ENCODE peak calls at places on chromosomes 1 and 21, in ten cellular contexts. J is ELF-1, Z is GM20000, X is GM23248, D is B cell, Y is myocyte, K is T follicular helper cell, T is astrocyte of the hippocampus, M is astrocyte of the spinal cord, L is NCI-H1694 treated with DMSO at 0.1 percent for 48 hours. Q is an unnamed sample.

GRCh38 chr1:52139817-52140540 is 1.9 kb upstream of the ZFYVE9 start:
- DNase-seq in J (no peak), Z (peak), X (peak), D (no peak), Y (peak), K (no peak), T (peak), M (peak), L (no peak), Q (no peak)

GRCh38 chr1:156706647-156707008 is 1.2 kb upstream of the CRABP2 start:
- DNase-seq in J (peak), Z (no peak), X (peak), D (peak), Y (no peak), K (no peak), T (no peak), M (peak), L (no peak), Q (peak)

GRCh38 chr1:1759456-1760344 is 18.6 kb downstream of the NADK start:
- DNase-seq in J (no peak), Z (no peak), X (no peak), D (peak), Y (peak), K (no peak), T (no peak), M (no peak), L (no peak), Q (no peak)

GRCh38 chr1:245156736-245157505 is 2.1 kb downstream of the KIF26B start:
- DNase-seq in J (peak), Z (peak), X (peak), D (no peak), Y (no peak), K (no peak), T (peak), M (peak), L (no peak), Q (peak)

GRCh38 chr1:39566441-39567137 is 10.0 kb downstream of the PABPC4 start:
- DNase-seq in J (no peak), Z (no peak), X (no peak), D (no peak), Y (no peak), K (no peak), T (no peak), M (no peak), L (no peak), Q (no peak)

GRCh38 chr1:245896258-245896657 is 610.8 kb downstream of the SMYD3 start:
- DNase-seq in J (no peak), Z (no peak), X (no peak), D (no peak), Y (no peak), K (no peak), T (no peak), M (no peak), L (no peak), Q (no peak)

GRCh38 chr21:38993561-38993960 is 187.8 kb downstream of the ETS2 start:
- DNase-seq in J (no peak), Z (no peak), X (peak), D (no peak), Y (peak), K (no peak), T (peak), M (peak), L (no peak), Q (no peak)

GRCh38 chr21:41616063-41616591 is 108.2 kb upstream of the TMPRSS2 start:
- DNase-seq in J (no peak), Z (no peak), X (peak), D (no peak), Y (peak), K (no peak), T (peak), M (peak), L (no peak), Q (peak)

GRCh38 chr1:226048886-226049285 is 13.6 kb upstream of the H3-3A start:
- DNase-seq in J (no peak), Z (no peak), X (no peak), D (no peak), Y (peak), K (no peak), T (no peak), M (no peak), L (no peak), Q (no peak)

GRCh38 chr1:96522927-96523326 is 198.7 kb upstream of the PTBP2 start:
- DNase-seq in J (no peak), Z (no peak), X (no peak), D (no peak), Y (no peak), K (no peak), T (peak), M (no peak), L (no peak), Q (no peak)

GRCh38 chr1:45942411-45942810 is 139.0 kb downstream of the MAST2 start:
- DNase-seq in J (no peak), Z (no peak), X (no peak), D (no peak), Y (no peak), K (no peak), T (no peak), M (no peak), L (no peak), Q (no peak)

GRCh38 chr1:159953866-159954515 is at the start of gene SLAMF9:
- DNase-seq in J (no peak), Z (no peak), X (peak), D (no peak), Y (no peak), K (no peak), T (peak), M (peak), L (no peak), Q (no peak)

GRCh38 chr1:229411434-229412055 is 22.3 kb downstream of the ACTA1 start:
- DNase-seq in J (peak), Z (no peak), X (no peak), D (no peak), Y (no peak), K (no peak), T (no peak), M (no peak), L (no peak), Q (peak)

GRCh38 chr1:87089070-87089736 is 174.8 kb downstream of the HS2ST1 start:
- DNase-seq in J (no peak), Z (no peak), X (no peak), D (no peak), Y (no peak), K (no peak), T (no peak), M (no peak), L (no peak), Q (no peak)

GRCh38 chr1:162732566-162733335 is 57.8 kb upstream of the HSD17B7 start:
- DNase-seq in J (peak), Z (no peak), X (no peak), D (no peak), Y (peak), K (no peak), T (no peak), M (no peak), L (no peak), Q (no peak)

GRCh38 chr21:37365657-37366487 is 701 bp upstream of the DYRK1A start:
- DNase-seq in J (peak), Z (peak), X (peak), D (peak), Y (peak), K (peak), T (peak), M (peak), L (peak), Q (peak)

GRCh38 chr21:43204638-43205037 is 35.8 kb downstream of the CRYAA start:
- DNase-seq in J (no peak), Z (no peak), X (no peak), D (no peak), Y (no peak), K (no peak), T (no peak), M (no peak), L (no peak), Q (no peak)

GRCh38 chr1:101605878-101606277 is 369.1 kb downstream of the S1PR1 start:
- DNase-seq in J (no peak), Z (no peak), X (no peak), D (no peak), Y (no peak), K (no peak), T (peak), M (no peak), L (no peak), Q (no peak)

GRCh38 chr21:32826317-32827167 is 55.0 kb upstream of the PAXBP1 start:
- DNase-seq in J (peak), Z (peak), X (peak), D (peak), Y (peak), K (peak), T (peak), M (peak), L (peak), Q (no peak)

GRCh38 chr1:18041107-18041506 is 66.5 kb upstream of the IGSF21 start:
- DNase-seq in J (peak), Z (no peak), X (no peak), D (peak), Y (no peak), K (no peak), T (no peak), M (no peak), L (no peak), Q (no peak)

GRCh38 chr1:188188317-188188716 is 1359.6 kb downstream of the PLA2G4A start:
- DNase-seq in J (no peak), Z (no peak), X (no peak), D (no peak), Y (no peak), K (no peak), T (no peak), M (no peak), L (no peak), Q (no peak)

GRCh38 chr1:49306507-49307070 is 529.9 kb upstream of the BEND5 start:
- DNase-seq in J (no peak), Z (no peak), X (no peak), D (no peak), Y (no peak), K (no peak), T (no peak), M (no peak), L (no peak), Q (no peak)

GRCh38 chr1:162168261-162168660 is 98.8 kb downstream of the NOS1AP start:
- DNase-seq in J (peak), Z (no peak), X (no peak), D (no peak), Y (peak), K (no peak), T (no peak), M (no peak), L (peak), Q (no peak)

GRCh38 chr1:197783510-197783948 is 8.2 kb upstream of the DENND1B start:
- DNase-seq in J (no peak), Z (no peak), X (peak), D (no peak), Y (no peak), K (no peak), T (peak), M (peak), L (no peak), Q (no peak)

GRCh38 chr1:222813866-222814535 is 838 bp upstream of the DISP1 start:
- DNase-seq in J (no peak), Z (no peak), X (peak), D (no peak), Y (no peak), K (no peak), T (no peak), M (peak), L (peak), Q (peak)

GRCh38 chr1:6690186-6690585 is 11.4 kb downstream of the DNAJC11 start:
- DNase-seq in J (no peak), Z (no peak), X (no peak), D (no peak), Y (no peak), K (no peak), T (no peak), M (no peak), L (no peak), Q (no peak)

GRCh38 chr1:53111073-53111556 is 31.3 kb downstream of the SLC1A7 start:
- DNase-seq in J (peak), Z (no peak), X (peak), D (no peak), Y (no peak), K (no peak), T (no peak), M (no peak), L (no peak), Q (no peak)

GRCh38 chr1:212211371-212211770 is 73.8 kb upstream of the PPP2R5A start:
- DNase-seq in J (no peak), Z (no peak), X (no peak), D (no peak), Y (no peak), K (no peak), T (no peak), M (no peak), L (no peak), Q (no peak)

GRCh38 chr1:50830621-50831020 is 129.4 kb downstream of the FAF1 start:
- DNase-seq in J (no peak), Z (no peak), X (no peak), D (no peak), Y (no peak), K (no peak), T (no peak), M (no peak), L (no peak), Q (no peak)

GRCh38 chr1:3610823-3611169 is 512 bp downstream of the MEGF6 start:
- DNase-seq in J (no peak), Z (no peak), X (no peak), D (peak), Y (no peak), K (no peak), T (no peak), M (no peak), L (no peak), Q (no peak)

Q was measured in posterior cingulate gyrus.